ENCODE peak calls at places on chromosomes 5 and 9, in eight cellular contexts. K is CD4-positive, CD25-positive, alpha-beta regulatory T cell; T is uterus; Y is naive thymus-derived CD4-positive, alpha-beta T cell; J is CD8-positive, alpha-beta T cell; G is right atrium auricular region; I is left ventricle myocardium inferior; P is IMR-90. C is an unnamed sample. For H3K9me3, the result is how much of the 10 kb centered on the place peaks cover.

GRCh38 chr5:102958481-102959011 is 161.4 kb downstream of the GIN1 start:
- DNase-seq in K (no peak), T (no peak), Y (no peak), J (no peak), G (no peak), I (no peak), P (peak), C (no peak)

GRCh38 chr5:160045004-160045403 is 36.1 kb downstream of the TTC1 start:
- DNase-seq in K (no peak), T (no peak), Y (no peak), J (no peak), G (no peak), I (no peak), P (no peak), C (no peak)

GRCh38 chr5:126471875-126472537 is 48.8 kb downstream of the GRAMD2B start:
- DNase-seq in K (no peak), T (no peak), Y (no peak), J (no peak), G (no peak), I (no peak), P (peak), C (no peak)

GRCh38 chr5:177546262-177546741 is 8.1 kb downstream of the FAM193B start:
- DNase-seq in K (no peak), T (peak), Y (no peak), J (no peak), G (peak), I (no peak), P (peak), C (no peak)

GRCh38 chr9:99825158-99826046 is 3.7 kb downstream of the NR4A3 start:
- DNase-seq in K (no peak), T (no peak), Y (no peak), J (no peak), G (no peak), I (no peak), P (no peak), C (no peak)

GRCh38 chr5:132782101-132782500 is 5.1 kb upstream of the SEPTIN8 start:
- DNase-seq in K (no peak), T (no peak), Y (no peak), J (no peak), G (no peak), I (no peak), P (peak), C (no peak)

GRCh38 chr9:81522721-81523551 is 166.4 kb downstream of the TLE1 start:
- DNase-seq in K (no peak), T (no peak), Y (no peak), J (no peak), G (no peak), I (no peak), P (peak), C (no peak)

GRCh38 chr5:135222171-135222681 is 176.8 kb downstream of the MACROH2A1 start:
- DNase-seq in K (no peak), T (peak), Y (no peak), J (peak), G (peak), I (no peak), P (no peak), C (no peak)

GRCh38 chr5:8944005-8944404 is 601.9 kb downstream of the SEMA5A start:
- DNase-seq in K (no peak), T (no peak), Y (no peak), J (no peak), G (no peak), I (no peak), P (peak), C (no peak)

GRCh38 chr9:97556036-97556720 is 54.7 kb downstream of the TMOD1 start:
- DNase-seq in K (no peak), T (peak), Y (no peak), J (no peak), G (no peak), I (no peak), P (no peak), C (no peak)

GRCh38 chr9:76733096-76733495 is 31.1 kb upstream of the PCA3 start:
- DNase-seq in K (no peak), T (no peak), Y (no peak), J (no peak), G (no peak), I (no peak), P (no peak), C (no peak)

GRCh38 chr5:172427202-172427601 is 27.1 kb downstream of the SH3PXD2B start:
- DNase-seq in K (no peak), T (no peak), Y (no peak), J (no peak), G (no peak), I (no peak), P (no peak), C (no peak)

GRCh38 chr9:93087971-93088655 is 7.9 kb upstream of the CARD19 start:
- DNase-seq in K (no peak), T (peak), Y (no peak), J (peak), G (peak), I (no peak), P (no peak), C (peak)

GRCh38 chr9:136533775-136534157 is 12.1 kb downstream of the NOTCH1 start:
- DNase-seq in K (peak), T (no peak), Y (peak), J (peak), G (no peak), I (no peak), P (no peak), C (no peak)

GRCh38 chr5:128121679-128122078 is 38.1 kb downstream of the SLC12A2 start:
- DNase-seq in K (no peak), T (no peak), Y (no peak), J (no peak), G (no peak), I (no peak), P (no peak), C (no peak)

GRCh38 chr9:26261503-26262330 is 583.5 kb upstream of the TUSC1 start:
- DNase-seq in K (no peak), T (no peak), Y (no peak), J (no peak), G (no peak), I (no peak), P (peak), C (no peak)

GRCh38 chr9:120868676-120869359 is 8.2 kb downstream of the PHF19 start:
- DNase-seq in K (peak), T (peak), Y (peak), J (peak), G (peak), I (peak), P (peak), C (peak)

GRCh38 chr5:54669845-54670635 is 152.5 kb downstream of the SNX18 start:
- DNase-seq in K (no peak), T (no peak), Y (no peak), J (no peak), G (no peak), I (no peak), P (peak), C (no peak)

GRCh38 chr5:76165961-76166360 is 82.8 kb downstream of the SV2C start:
- DNase-seq in K (no peak), T (no peak), Y (no peak), J (no peak), G (no peak), I (no peak), P (peak), C (no peak)

GRCh38 chr9:5629312-5630037 is 568 bp downstream of the RIC1 start:
- DNase-seq in K (no peak), T (peak), Y (no peak), J (no peak), G (no peak), I (peak), P (no peak), C (peak)

GRCh38 chr5:79183617-79184016 is 52.3 kb upstream of the JMY start:
- DNase-seq in K (no peak), T (no peak), Y (no peak), J (no peak), G (no peak), I (no peak), P (no peak), C (no peak)

GRCh38 chr5:176846335-176847140 is 36.2 kb downstream of the UNC5A start:
- DNase-seq in K (no peak), T (no peak), Y (no peak), J (no peak), G (no peak), I (no peak), P (no peak), C (no peak)

GRCh38 chr9:27433599-27434325 is 90.3 kb upstream of the IFNK start:
- DNase-seq in K (no peak), T (peak), Y (no peak), J (no peak), G (no peak), I (no peak), P (no peak), C (no peak)

GRCh38 chr5:149345892-149346222 is 558 bp downstream of the GRPEL2 start:
- DNase-seq in K (no peak), T (no peak), Y (no peak), J (peak), G (no peak), I (no peak), P (peak), C (no peak)

GRCh38 chr9:110443878-110444245 is 106.2 kb upstream of the TXNDC8 start:
- DNase-seq in K (no peak), T (no peak), Y (no peak), J (no peak), G (no peak), I (no peak), P (peak), C (no peak)

DNA sequence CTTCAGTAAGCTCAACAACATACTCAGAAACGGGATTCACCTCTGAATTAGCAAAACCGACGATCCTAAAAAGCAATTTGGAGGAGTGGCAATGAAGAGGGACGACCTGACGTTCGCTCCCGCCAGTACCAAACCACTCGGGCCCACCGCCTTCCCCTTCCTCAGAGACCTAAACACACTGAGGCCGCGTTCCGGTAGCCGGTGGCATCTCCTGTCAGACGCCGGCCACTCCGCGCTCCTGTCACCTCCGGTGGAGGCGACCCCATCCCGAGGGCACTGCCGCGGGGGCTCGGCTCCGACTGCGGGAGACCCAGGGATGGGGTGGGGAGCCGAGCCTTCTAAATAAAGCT is 617 bp downstream of the PPP6C start:
- DNase-seq in K (peak), T (no peak), Y (peak), J (peak), G (no peak), I (peak), P (no peak), C (peak)
- H3K9me3 ChIP-seq in K (under half), T (under half), Y (under half), J (under half), G (under half), I (under half), P (under half), C (under half)

GRCh38 chr9:114909657-114910056 is 20.7 kb downstream of the TNFSF8 start:
- DNase-seq in K (no peak), T (no peak), Y (no peak), J (no peak), G (no peak), I (no peak), P (no peak), C (no peak)

GRCh38 chr9:114908796-114909448 is 21.5 kb downstream of the TNFSF8 start:
- DNase-seq in K (no peak), T (no peak), Y (no peak), J (no peak), G (no peak), I (no peak), P (peak), C (no peak)

GRCh38 chr9:114906922-114907571 is 23.3 kb downstream of the TNFSF8 start:
- DNase-seq in K (no peak), T (no peak), Y (no peak), J (no peak), G (no peak), I (no peak), P (peak), C (peak)

GRCh38 chr9:114910541-114910940 is 19.9 kb downstream of the TNFSF8 start:
- DNase-seq in K (no peak), T (no peak), Y (no peak), J (no peak), G (no peak), I (no peak), P (no peak), C (no peak)

GRCh38 chr9:114908104-114908621 is 22.2 kb downstream of the TNFSF8 start:
- DNase-seq in K (no peak), T (no peak), Y (no peak), J (no peak), G (no peak), I (no peak), P (peak), C (no peak)
- H3K9me3 ChIP-seq in K (under half), T (under half), Y (under half), J (under half), G (under half), I (under half), P (under half), C (under half)

GRCh38 chr9:9032950-9033349 is 1233.4 kb upstream of the DMAC1 start:
- DNase-seq in K (no peak), T (no peak), Y (no peak), J (no peak), G (no peak), I (no peak), P (no peak), C (no peak)
- H3K9me3 ChIP-seq in K (under half), T (under half), Y (under half), J (under half), G (under half), I (under half), P (under half), C (under half)

GRCh38 chr9:138051586-138052321 is 174.2 kb downstream of the CACNA1B start:
- DNase-seq in K (no peak), T (no peak), Y (no peak), J (peak), G (no peak), I (no peak), P (no peak), C (peak)
- H3K9me3 ChIP-seq in K (under half), T (under half), Y (under half), J (under half), G (under half), I (under half), P (half or more), C (under half)

DNA sequence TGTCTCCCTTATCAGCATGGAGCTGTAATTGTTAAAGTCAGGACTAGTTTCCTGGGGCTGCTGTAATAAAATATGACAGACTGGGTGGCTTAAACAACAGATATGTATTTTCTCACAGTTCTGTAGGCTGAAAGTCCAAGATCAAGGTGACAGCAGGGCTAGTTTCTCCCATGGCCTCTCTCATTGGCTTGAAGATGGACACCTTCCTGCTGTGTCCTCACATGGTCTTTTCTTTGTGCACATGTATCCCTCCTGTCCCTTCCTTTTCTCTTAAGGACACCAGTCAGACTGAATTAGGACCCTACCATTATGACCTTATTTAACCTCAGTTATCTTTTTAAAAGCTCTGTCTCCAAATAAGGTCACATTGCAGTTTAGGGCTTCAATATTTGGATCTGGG is 700.5 kb upstream of the MEF2C start:
- DNase-seq in K (no peak), T (no peak), Y (no peak), J (no peak), G (no peak), I (no peak), P (no peak), C (no peak)
- H3K9me3 ChIP-seq in K (under half), T (under half), Y (under half), J (under half), G (under half), I (under half), P (under half), C (under half)

GRCh38 chr5:152730176-152730575 is 325.1 kb upstream of the NMUR2 start:
- DNase-seq in K (no peak), T (no peak), Y (no peak), J (no peak), G (no peak), I (no peak), P (no peak), C (no peak)
- H3K9me3 ChIP-seq in K (under half), T (under half), Y (under half), J (under half), G (under half), I (under half), P (under half), C (under half)

DNA sequence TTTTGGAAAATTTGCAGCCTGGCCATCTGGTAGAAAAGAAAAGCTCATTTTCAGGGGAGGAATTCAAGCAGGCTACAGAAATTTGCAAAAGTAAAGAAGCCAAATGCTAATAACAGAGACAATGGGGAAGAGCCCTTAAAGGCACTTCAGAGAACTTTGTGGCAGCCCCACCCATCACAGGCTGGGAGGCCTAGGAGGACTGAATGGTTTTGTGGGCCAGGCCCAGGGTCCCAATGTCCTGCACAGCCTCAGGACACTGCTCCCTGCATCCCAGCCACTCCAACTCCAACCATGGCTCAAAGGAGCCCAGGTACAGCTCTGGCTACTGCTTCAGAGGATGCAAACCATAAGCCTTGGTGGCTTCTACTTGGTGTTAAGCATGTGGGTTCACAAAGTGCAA is 44.3 kb downstream of the PTPDC1 start:
- DNase-seq in K (no peak), T (no peak), Y (no peak), J (no peak), G (no peak), I (no peak), P (no peak), C (no peak)
- H3K9me3 ChIP-seq in K (under half), T (under half), Y (under half), J (under half), G (under half), I (under half), P (under half), C (under half)

GRCh38 chr5:35919191-35919590 is 19.2 kb downstream of the CAPSL start:
- DNase-seq in K (no peak), T (no peak), Y (no peak), J (no peak), G (no peak), I (no peak), P (peak), C (peak)
- H3K9me3 ChIP-seq in K (under half), T (under half), Y (under half), J (under half), G (under half), I (under half), P (under half), C (under half)

GRCh38 chr5:2491846-2492245 is 259.6 kb downstream of the IRX2 start:
- DNase-seq in K (no peak), T (no peak), Y (no peak), J (no peak), G (no peak), I (no peak), P (no peak), C (no peak)
- H3K9me3 ChIP-seq in K (under half), T (under half), Y (under half), J (under half), G (under half), I (under half), P (under half), C (under half)